ENCODE peak calls at places on chromosomes 3 and 15, in eight cellular contexts. C is dermis microvascular lymphatic vessel endothelial cell; H is neuronal stem cell; V is cardiac muscle cell; T is activated CD4-positive, alpha-beta T cell treated with anti-CD3 and anti-CD28 coated beads for 48 hours; E is iris pigment epithelial cell; J is MG63; P is NCI-H460. M is an unnamed sample.

GRCh38 chr3:186261638-186262037 is 100.4 kb downstream of the DGKG start:
- DNase-seq in C (no peak), T (no peak), J (no peak), P (no peak), V (peak), H (no peak), E (peak), M (no peak)

GRCh38 chr15:80990955-80991354 is 1.3 kb upstream of the MESD start:
- DNase-seq in C (no peak), V (no peak), H (no peak), J (no peak), P (no peak), E (no peak), T (no peak), M (no peak)

GRCh38 chr3:30073040-30073439 is 533.4 kb upstream of the TGFBR2 start:
- DNase-seq in H (no peak), T (no peak), P (no peak), J (no peak), E (no peak), V (no peak), C (no peak), M (no peak)

GRCh38 chr15:56775632-56776031 is 42.3 kb upstream of the ZNF280D start:
- DNase-seq in V (no peak), P (no peak), E (no peak), J (no peak), T (no peak), H (no peak), C (peak), M (no peak)

GRCh38 chr15:41013698-41014414 is 60.6 kb downstream of the CHAC1 start:
- DNase-seq in C (no peak), T (no peak), V (peak), J (no peak), H (no peak), E (peak), P (no peak), M (no peak)

GRCh38 chr3:10855083-10855870 is 39.2 kb downstream of the SLC6A11 start:
- DNase-seq in P (no peak), C (no peak), H (no peak), V (no peak), E (peak), J (no peak), T (no peak), M (no peak)

GRCh38 chr3:41652506-41652905 is 309.4 kb downstream of the ULK4 start:
- DNase-seq in J (no peak), T (no peak), P (no peak), H (no peak), V (no peak), C (no peak), E (no peak), M (no peak)

GRCh38 chr3:71130516-71131384 is 452.8 kb downstream of the FOXP1 start:
- DNase-seq in C (peak), P (no peak), H (no peak), J (peak), V (peak), T (peak), E (peak), M (peak)

GRCh38 chr15:41939986-41940385 is 32.4 kb downstream of the EHD4 start:
- DNase-seq in P (no peak), J (no peak), H (no peak), C (no peak), V (no peak), T (no peak), E (no peak), M (no peak)